ENCODE peak calls at places on chromosomes 1 and 21, in four cellular contexts. T, B, X and D are unnamed samples. For H3K4me1 and H3K27me3, the result is how much of the 10 kb centered on the place peaks cover.

GRCh38 chr1:202007703-202008489 is 2.5 kb upstream of the ELF3 start:
- DNase-seq in X (no peak), B (no peak), T (no peak), D (no peak)

GRCh38 chr21:39175154-39175553 is 8.1 kb downstream of the PSMG1 start:
- DNase-seq in B (no peak), X (peak), T (peak), D (no peak)

GRCh38 chr1:46342084-46342656 is 1.6 kb downstream of the NSUN4 start:
- DNase-seq in T (peak), X (peak), B (no peak), D (no peak)

GRCh38 chr1:39378377-39378776 is 113.1 kb upstream of the BMP8A start:
- DNase-seq in T (peak), B (no peak), X (no peak), D (no peak)

GRCh38 chr1:6587261-6588005 is 7.6 kb downstream of the ZBTB48 start:
- DNase-seq in B (no peak), T (peak), X (no peak), D (no peak)

GRCh38 chr1:17539526-17540254 is at the start of gene ARHGEF10L:
- DNase-seq in X (no peak), B (no peak), T (no peak), D (no peak)

GRCh38 chr1:101438359-101438758 is 201.5 kb downstream of the S1PR1 start:
- DNase-seq in X (peak), T (peak), B (no peak), D (no peak)

GRCh38 chr1:228379165-228379460 is 27.5 kb downstream of the TRIM11 start:
- DNase-seq in B (peak), T (no peak), X (no peak), D (no peak)

GRCh38 chr1:193769609-193770008 is 583.2 kb upstream of the B3GALT2 start:
- DNase-seq in X (no peak), B (no peak), T (no peak), D (no peak)

DNA sequence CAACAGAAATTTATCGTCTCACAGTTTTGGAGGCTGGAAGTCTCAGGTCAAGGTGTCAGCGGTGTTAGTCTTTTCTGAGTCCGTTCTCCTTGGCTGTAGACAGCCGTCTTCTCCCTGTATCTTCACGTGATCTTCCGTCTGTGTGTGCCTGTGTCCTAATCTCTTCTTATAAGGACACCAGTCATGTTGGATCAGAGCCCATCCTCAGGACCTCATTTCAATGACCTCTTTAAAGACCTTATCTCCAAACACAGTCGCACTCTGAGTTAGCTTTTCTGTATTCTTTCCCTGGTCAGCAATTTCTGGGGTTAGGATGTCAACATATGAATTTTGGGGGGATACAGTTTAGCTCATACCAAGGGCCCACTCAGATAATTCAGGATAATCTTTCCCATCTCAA is 247.7 kb downstream of the PRDM2 start:
- DNase-seq in X (no peak), T (no peak), B (no peak), D (no peak)
- H3K4me1 ChIP-seq in X (under half), T (under half), B (under half), D (under half)

DNA sequence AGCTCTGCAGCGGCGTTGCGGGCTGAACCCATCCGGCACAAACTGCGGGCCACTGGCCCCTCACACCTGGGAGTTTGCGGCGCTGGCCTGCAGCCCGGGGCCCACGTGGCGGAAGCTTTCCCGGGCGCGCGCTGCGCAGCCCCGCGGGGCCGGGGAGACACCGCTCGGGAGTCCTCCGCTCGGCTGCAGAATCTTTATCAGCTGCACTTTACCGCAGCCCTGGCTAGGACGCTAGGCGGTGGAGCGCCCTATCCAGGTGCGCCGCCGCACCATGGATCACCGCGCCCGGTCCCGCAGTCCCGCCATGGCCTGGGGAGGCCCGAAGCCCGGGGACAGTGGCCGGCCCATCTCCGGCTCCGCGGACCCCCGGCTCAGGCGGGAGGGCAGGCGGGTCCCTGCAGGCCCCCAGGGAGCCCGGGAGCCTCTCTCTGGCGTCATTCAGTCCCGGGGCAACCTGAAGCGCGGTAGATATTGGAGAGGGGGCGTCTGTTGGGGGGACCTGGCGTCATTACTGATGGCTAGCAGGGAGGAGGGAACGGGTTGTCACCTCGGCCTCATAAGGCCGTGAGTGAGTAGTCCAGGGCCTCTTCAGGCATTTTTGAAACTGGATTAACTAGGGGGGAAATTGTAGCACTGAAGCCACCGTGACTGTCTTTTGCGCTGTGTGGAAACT is 5.7 kb upstream of the OLIG2 start:
- DNase-seq in T (no peak), B (no peak), X (no peak), D (no peak)
- H3K4me3 ChIP-seq in T (no peak), B (no peak), X (no peak), D (peak)

GRCh38 chr1:164296172-164296571 is 262.8 kb upstream of the PBX1 start:
- DNase-seq in X (no peak), T (no peak), B (no peak), D (no peak)
- H3K27me3 ChIP-seq in X (under half), T (under half), B (under half), D (under half)

DNA sequence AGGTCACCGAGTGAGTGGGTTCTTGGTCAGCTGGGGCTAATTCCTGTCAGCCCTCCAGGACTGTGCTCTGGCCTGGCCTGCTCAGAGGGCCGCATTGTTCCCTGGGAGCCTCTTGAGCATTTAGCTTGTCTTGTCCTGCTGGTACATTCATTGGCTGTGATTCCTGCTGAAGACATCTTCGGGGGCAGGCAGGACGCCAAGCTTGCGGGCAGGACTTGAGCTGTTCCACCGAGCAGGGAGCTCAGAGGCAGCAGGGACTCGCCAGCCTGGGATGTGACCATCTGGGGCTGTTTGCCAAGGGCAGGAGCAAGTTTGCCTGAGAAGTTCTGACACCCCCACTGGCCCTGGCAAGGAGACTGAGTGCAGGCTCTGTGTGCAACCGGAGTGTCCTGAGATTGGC is 7.0 kb upstream of the SLC26A9 start:
- DNase-seq in X (peak), B (no peak), T (no peak), D (no peak)
- H3K4me1 ChIP-seq in X (under half), B (under half), T (under half), D (under half)